ENCODE peak calls at places on chromosomes 1 and 21, in five cellular contexts. R is thyroid gland, X is stomach, Z is H54, Q is spleen. M is an unnamed sample.

GRCh38 chr1:231053493-231054162 is 13.6 kb upstream of the FAM89A start:
- DNase-seq in X (peak; percentile 88), R (peak; percentile 43), Q (no peak), Z (no peak), M (peak; percentile 92)

GRCh38 chr1:43437031-43437973 is 16.4 kb downstream of the HYI start:
- DNase-seq in R (no peak), Z (no peak), X (peak; percentile 17), Q (peak; percentile 31), M (no peak)

GRCh38 chr1:64962447-64962846 is 3.9 kb downstream of the JAK1 start:
- DNase-seq in X (no peak), R (no peak), Z (no peak), Q (peak; percentile 72), M (no peak)

GRCh38 chr1:240107058-240107684 is 15.5 kb downstream of the FMN2 start:
- DNase-seq in Z (no peak), X (no peak), Q (no peak), R (no peak), M (no peak)

GRCh38 chr1:25031601-25031965 is 101.5 kb upstream of the RUNX3 start:
- DNase-seq in X (no peak), Q (no peak), R (no peak), Z (no peak), M (no peak)

GRCh38 chr1:53125623-53126360 is 16.6 kb downstream of the SLC1A7 start:
- DNase-seq in Q (no peak), X (no peak), Z (no peak), R (no peak), M (no peak)

GRCh38 chr1:14108356-14109275 is 408.6 kb downstream of the PRDM2 start:
- DNase-seq in Q (no peak), Z (no peak), R (no peak), X (no peak), M (no peak)

GRCh38 chr1:25550683-25551310 is 7.4 kb downstream of the LDLRAP1 start:
- DNase-seq in X (no peak), R (peak; percentile 40), Q (no peak), Z (no peak), M (no peak)

GRCh38 chr1:222627232-222627631 is 9.3 kb downstream of the MIA3 start:
- DNase-seq in Q (no peak), R (no peak), X (no peak), Z (no peak), M (no peak)

GRCh38 chr1:221939598-221939997 is 197.7 kb upstream of the DUSP10 start:
- DNase-seq in Z (no peak), Q (peak; percentile 77), X (no peak), R (no peak), M (no peak)

GRCh38 chr1:17419626-17420328 is 19.7 kb downstream of the RCC2 start:
- DNase-seq in X (peak; percentile 79), Q (peak; percentile 92), Z (no peak), R (peak; percentile 56), M (peak; percentile 81)

GRCh38 chr1:19321071-19321470 is 8.9 kb downstream of the SLC66A1 start:
- DNase-seq in X (no peak), Q (no peak), R (no peak), Z (no peak), M (no peak)

GRCh38 chr1:44645466-44646244 is 28.6 kb downstream of the TMEM53 start:
- DNase-seq in Q (no peak), X (peak; percentile 38), Z (no peak), R (no peak), M (no peak)

GRCh38 chr21:33686386-33686785 is 44.1 kb downstream of the ITSN1 start:
- DNase-seq in Z (no peak), R (no peak), Q (no peak), X (no peak), M (no peak)

GRCh38 chr1:24888061-24888970 is 41.8 kb downstream of the RUNX3 start:
- DNase-seq in Q (peak; percentile 51), R (no peak), Z (no peak), X (peak; percentile 20), M (peak; percentile 7)

GRCh38 chr1:113101588-113101987 is 28.6 kb downstream of the LRIG2 start:
- DNase-seq in Z (no peak), Q (no peak), R (no peak), X (no peak), M (peak; percentile 16)

GRCh38 chr1:23088027-23088426 is 68.8 kb downstream of the KDM1A start:
- DNase-seq in X (no peak), Q (no peak), Z (no peak), R (no peak), M (no peak)

GRCh38 chr1:23080885-23081284 is 61.6 kb downstream of the KDM1A start:
- DNase-seq in Q (no peak), X (no peak), Z (no peak), R (no peak), M (no peak)

GRCh38 chr1:23081376-23081775 is 62.1 kb downstream of the KDM1A start:
- DNase-seq in X (no peak), Z (no peak), Q (no peak), R (no peak), M (no peak)

GRCh38 chr1:23083714-23084480 is 64.6 kb downstream of the KDM1A start:
- DNase-seq in Z (no peak), R (peak; percentile 21), X (no peak), Q (no peak), M (no peak)

DNA sequence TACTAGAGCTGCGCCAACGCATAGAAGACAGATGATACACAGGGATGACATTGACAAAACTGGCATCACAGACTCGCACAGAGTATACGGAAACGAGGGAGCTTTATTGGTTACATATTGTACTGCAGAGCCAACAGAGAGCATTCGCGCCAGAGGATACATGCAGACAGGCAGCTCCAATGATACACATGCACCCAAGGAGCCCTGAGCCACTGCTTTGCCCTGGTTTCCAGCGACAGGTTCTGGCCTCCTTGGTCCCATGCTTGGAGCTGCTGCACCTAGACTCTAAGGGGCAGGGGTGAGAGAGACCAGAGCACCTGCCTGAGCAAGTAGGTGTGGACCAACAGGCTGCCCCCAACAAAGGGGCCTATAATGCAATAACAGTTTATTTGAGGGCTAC is 65.6 kb downstream of the KDM1A start:
- DNase-seq in X (no peak), Z (no peak), Q (no peak), R (no peak), M (no peak)
- TF ChIP-seq POLR2A in X (no peak), Z (no peak), Q (no peak), R (no peak), M (no peak)

GRCh38 chr1:10212476-10212875 is 2.1 kb downstream of the KIF1B start:
- DNase-seq in Q (no peak), X (no peak), Z (no peak), R (no peak), M (no peak)

GRCh38 chr1:10211805-10212405 is 1.5 kb downstream of the KIF1B start:
- DNase-seq in X (no peak), R (no peak), Z (peak; percentile 10), Q (peak; percentile 47), M (peak; percentile 30)

GRCh38 chr1:10209590-10209904 is 823 bp upstream of the KIF1B start:
- DNase-seq in R (no peak), Z (no peak), X (no peak), Q (no peak), M (no peak)

GRCh38 chr1:10209905-10210810 is at the start of gene KIF1B:
- DNase-seq in X (peak; percentile 99), Z (peak; percentile 83), Q (peak; percentile 98), R (peak; percentile 99), M (peak; percentile 98)

DNA sequence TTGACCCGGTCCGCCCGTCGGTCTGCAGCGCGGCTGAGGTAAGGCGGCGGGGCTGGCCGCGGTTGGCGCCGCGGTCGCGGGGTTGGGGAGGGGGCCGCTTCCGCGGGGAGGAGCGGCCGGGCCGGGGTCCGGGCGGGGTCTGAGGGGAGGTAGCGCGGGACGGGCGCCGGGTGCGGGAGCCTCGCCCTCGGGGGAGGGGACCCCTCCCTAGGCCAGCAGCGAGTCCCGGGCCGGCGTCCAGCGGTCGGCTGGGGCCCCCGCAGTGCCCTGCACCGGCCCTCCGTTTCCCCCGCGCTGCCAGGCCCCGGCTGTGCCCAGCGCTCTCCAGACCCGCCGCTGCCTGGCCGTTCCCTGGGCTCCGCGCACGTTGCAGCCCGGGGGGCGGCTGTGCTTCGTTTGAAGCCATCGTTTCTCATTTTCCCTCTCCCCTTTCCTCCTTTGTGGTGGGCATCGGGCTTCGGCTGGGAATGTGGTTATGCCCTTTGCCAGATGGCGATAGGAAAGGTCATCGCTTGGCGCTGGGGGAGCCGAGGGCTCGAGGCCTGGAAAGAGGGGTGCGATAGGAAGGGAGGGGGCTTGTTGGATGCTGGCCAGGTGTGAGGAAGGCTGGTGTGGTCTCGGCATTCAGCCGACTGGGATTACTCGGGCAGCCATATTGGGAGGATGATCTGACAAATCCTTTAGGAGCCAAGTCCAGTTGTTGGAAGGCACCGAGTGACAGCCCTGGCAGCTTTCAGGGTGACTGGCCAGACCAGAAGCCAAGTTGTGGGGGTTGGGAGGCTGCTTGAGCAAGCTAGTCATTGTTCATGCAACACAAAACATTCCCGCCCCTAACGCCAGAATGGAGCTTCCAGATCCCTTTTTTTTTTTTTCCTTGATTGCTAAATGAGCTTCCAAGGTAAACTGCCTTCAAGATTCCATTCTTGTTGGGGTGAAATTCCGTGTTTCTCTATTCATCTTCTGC is 753 bp downstream of the KIF1B start:
- DNase-seq in Q (peak; percentile 84), X (peak; percentile 87), R (peak; percentile 98), Z (peak; percentile 42), M (peak; percentile 50)
- TF ChIP-seq POLR2A in Q (no peak), X (no peak), R (no peak), Z (no peak), M (no peak)

DNA sequence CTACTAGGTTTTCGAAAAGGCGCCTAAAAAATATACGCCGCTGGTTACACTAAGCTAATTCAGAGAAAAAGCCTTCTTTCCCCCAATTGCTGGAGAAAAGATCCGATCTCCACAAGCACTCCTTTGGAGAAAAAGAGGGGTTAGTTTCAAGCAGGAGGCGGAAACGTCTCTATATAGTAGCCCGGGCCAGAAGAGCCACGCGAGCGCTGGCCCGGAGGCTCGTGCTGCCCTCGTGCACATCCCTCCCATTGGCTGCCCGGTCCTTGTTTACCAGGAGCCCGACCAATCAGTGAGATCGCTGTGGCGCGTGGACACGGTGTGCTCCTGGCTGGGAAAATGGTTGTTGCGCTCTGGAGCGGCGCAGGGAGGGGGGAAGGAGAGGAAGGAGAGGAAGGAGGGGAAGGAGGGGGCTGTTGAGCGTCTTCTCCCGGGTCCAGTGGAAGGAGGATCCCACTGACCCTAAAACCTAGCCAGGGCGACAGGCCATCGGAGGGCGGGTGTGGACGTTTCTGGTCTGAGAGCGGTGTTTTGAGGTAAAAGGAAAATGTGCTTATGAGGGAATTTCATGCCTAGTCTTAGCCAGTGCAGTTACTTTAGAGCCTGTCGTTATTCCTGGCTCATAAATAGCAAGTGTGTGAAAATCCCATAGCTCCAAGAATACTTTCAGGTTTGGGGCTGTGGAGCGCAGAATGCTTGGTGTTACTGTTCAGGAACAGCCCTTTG is at the start of gene TXNIP:
- DNase-seq in X (peak; percentile 99), Z (peak; percentile 97), Q (peak; percentile 100), R (peak; percentile 99), M (peak; percentile 98)
- TF ChIP-seq POLR2A in X (no peak), Z (peak; percentile 48), Q (peak; percentile 97), R (peak; percentile 90), M (peak; percentile 99)

DNA sequence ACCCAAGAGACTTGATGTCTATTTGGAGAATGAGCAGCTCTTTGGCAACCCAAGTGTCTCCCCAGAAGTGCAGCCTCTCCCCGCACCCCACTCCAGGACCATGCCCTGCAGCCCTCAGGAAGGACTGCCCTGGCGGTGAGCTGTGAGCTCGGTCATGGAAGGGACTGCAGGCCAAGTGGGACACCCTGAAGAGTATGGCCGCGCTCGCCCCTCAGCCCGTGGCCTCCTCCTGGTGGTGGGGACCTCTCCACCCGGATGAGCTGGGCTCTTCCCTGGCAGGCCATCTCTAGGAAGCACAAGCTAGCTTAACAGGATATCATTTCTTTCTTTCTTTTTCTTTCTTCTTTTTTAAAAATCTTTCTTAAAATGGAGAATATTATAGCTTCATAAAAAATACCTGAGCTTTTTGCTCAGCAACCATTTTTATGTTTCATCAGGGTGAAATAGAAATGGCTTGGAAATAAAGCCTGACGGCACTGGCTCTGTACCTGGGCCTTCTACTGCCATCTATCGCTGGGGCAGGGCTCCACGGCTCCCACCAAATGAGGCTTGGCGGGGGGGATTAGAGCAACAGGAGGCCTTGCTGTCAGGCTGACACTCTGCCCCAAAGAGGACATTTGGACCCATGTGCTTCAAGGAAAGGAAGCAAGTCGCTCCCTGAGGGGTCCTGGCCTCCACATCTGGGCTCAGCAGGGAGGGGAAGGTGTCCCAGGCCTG is 296.2 kb upstream of the VAMP3 start:
- DNase-seq in Z (no peak), X (no peak), R (no peak), Q (no peak), M (no peak)
- TF ChIP-seq POLR2A in Z (no peak), X (no peak), R (no peak), Q (no peak), M (no peak)

M was measured in erythroblast.